ENCODE peak calls at places on chromosome 16, in six cellular contexts. C, M, H, S, Q and W are unnamed samples.

GRCh38 chr16:77913738-77914263 is 108.5 kb upstream of the CLEC3A start:
- DNase-seq in S (peak), M (no peak), Q (no peak), C (no peak), H (no peak), W (no peak)

GRCh38 chr16:57711-58110 is 4.1 kb downstream of the SNRNP25 start:
- DNase-seq in Q (no peak), H (no peak), S (peak), C (no peak), M (no peak), W (no peak)

GRCh38 chr16:15398618-15399316 is 3.2 kb downstream of the MPV17L start:
- DNase-seq in Q (no peak), S (no peak), M (no peak), H (no peak), C (no peak), W (no peak)

GRCh38 chr16:30813821-30814189 is 26.8 kb upstream of the ZNF629 start:
- DNase-seq in S (no peak), M (no peak), H (no peak), Q (no peak), C (no peak), W (no peak)

GRCh38 chr16:983044-984030 is 1.8 kb downstream of the SOX8 start:
- DNase-seq in Q (no peak), H (no peak), M (no peak), C (no peak), S (no peak), W (no peak)

GRCh38 chr16:8905168-8905762 is 23.1 kb downstream of the LITAFD start:
- DNase-seq in H (no peak), M (no peak), Q (no peak), S (peak), C (no peak), W (no peak)

GRCh38 chr16:11949527-11949926 is 7.7 kb upstream of the NPIPB2 start:
- DNase-seq in S (peak), Q (peak), C (no peak), H (no peak), M (no peak), W (no peak)

GRCh38 chr16:14205666-14206065 is 134.5 kb downstream of the MRTFB start:
- DNase-seq in C (no peak), H (no peak), M (no peak), S (no peak), Q (no peak), W (no peak)

GRCh38 chr16:48383204-48383876 is 1.9 kb downstream of the SIAH1 start:
- DNase-seq in S (peak), Q (no peak), M (no peak), H (no peak), C (no peak), W (no peak)

GRCh38 chr16:1509307-1510221 is 16.4 kb downstream of the TELO2 start:
- DNase-seq in M (no peak), S (no peak), H (no peak), Q (no peak), C (peak), W (no peak)

GRCh38 chr16:23947838-23948237 is 112.1 kb downstream of the PRKCB start:
- DNase-seq in M (no peak), C (no peak), H (no peak), Q (no peak), S (no peak), W (no peak)

GRCh38 chr16:77212736-77213541 is 13.7 kb downstream of the SYCE1L start:
- DNase-seq in Q (peak), C (peak), M (peak), S (peak), H (no peak), W (no peak)

GRCh38 chr16:69093974-69094373 is 11.5 kb upstream of the HAS3 start:
- DNase-seq in C (no peak), M (no peak), H (no peak), S (no peak), Q (no peak), W (no peak)

GRCh38 chr16:72639494-72639893 is 408.4 kb downstream of the ZFHX3 start:
- DNase-seq in H (no peak), S (no peak), C (no peak), M (no peak), Q (no peak), W (no peak)

GRCh38 chr16:80518436-80518835 is 22.4 kb upstream of the DYNLRB2 start:
- DNase-seq in Q (no peak), C (no peak), H (no peak), S (peak), M (no peak), W (no peak)

GRCh38 chr16:48525201-48526057 is 84.6 kb downstream of the N4BP1 start:
- DNase-seq in M (peak), C (no peak), S (no peak), Q (no peak), H (no peak), W (no peak)

GRCh38 chr16:80045944-80046660 is 445.6 kb upstream of the MAF start:
- DNase-seq in C (no peak), S (no peak), H (no peak), M (no peak), Q (peak), W (no peak)

GRCh38 chr16:68332411-68333121 is 21.7 kb downstream of the PRMT7 start:
- DNase-seq in C (no peak), Q (no peak), H (peak), M (no peak), S (peak), W (no peak)

DNA sequence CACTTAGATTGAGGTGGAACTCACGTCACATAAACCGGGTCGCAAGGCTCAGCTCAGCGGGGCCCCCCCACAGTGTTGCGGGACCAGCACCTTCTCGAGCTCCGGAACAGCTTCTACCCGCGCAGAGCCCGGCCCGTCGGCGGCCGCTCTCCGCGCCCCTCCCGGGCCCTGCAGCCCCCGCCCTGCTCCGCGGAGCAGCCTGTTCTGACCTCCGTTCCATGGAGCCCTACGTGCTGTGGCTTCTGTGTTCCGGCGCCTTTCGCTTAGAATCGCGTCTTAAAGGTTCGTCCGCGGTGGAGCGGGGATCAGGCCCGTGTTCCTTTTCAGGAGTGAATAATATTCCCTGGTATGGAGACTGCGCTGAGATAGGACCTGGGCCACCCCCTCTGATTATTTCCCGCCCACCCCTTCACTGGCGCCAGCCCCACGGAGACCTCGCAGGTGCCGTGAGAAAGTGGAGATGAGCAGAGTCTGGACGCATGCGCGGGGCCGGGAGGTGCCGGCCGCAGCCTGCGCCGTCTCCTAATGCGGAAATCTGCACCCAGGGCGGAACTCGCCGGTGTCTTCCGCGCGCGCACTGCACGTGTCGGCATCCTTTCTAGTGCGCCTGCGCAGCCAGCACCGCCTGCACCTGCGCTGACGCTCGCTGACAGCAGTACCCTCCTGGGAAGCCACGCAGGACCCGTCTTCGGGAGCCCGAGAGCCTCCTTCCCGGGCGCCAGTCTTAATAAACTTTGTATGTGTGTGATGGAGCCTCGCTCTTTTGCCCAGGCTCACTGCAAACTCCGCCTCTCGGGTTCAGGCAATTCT is 30.9 kb downstream of the ZNF778 start:
- DNase-seq in C (no peak), Q (no peak), M (no peak), H (no peak), S (no peak), W (no peak)
- H3K4me3 ChIP-seq in C (peak), Q (peak), M (no peak), H (peak), S (peak), W (peak)

GRCh38 chr16:28985611-28986041 is 774 bp downstream of the LAT start:
- DNase-seq in H (no peak), S (no peak), C (no peak), M (no peak), Q (no peak), W (no peak)

GRCh38 chr16:28987170-28987853 is 2.5 kb downstream of the LAT start:
- DNase-seq in Q (no peak), H (no peak), C (no peak), M (no peak), S (no peak), W (no peak)

GRCh38 chr16:28984619-28985135 is at the start of gene LAT:
- DNase-seq in Q (no peak), S (peak), C (no peak), H (no peak), M (no peak), W (no peak)

GRCh38 chr16:28985206-28985605 is 354 bp downstream of the LAT start:
- DNase-seq in C (no peak), S (no peak), M (no peak), Q (no peak), H (no peak), W (no peak)

GRCh38 chr16:28986492-28986891 is 1.6 kb downstream of the LAT start:
- DNase-seq in Q (no peak), H (no peak), S (no peak), M (no peak), C (no peak), W (no peak)
- H3K4me3 ChIP-seq in Q (no peak), H (no peak), S (no peak), M (no peak), C (no peak), W (no peak)

GRCh38 chr16:17747357-17747756 is 276.6 kb upstream of the XYLT1 start:
- DNase-seq in S (no peak), Q (no peak), M (no peak), H (no peak), C (no peak), W (no peak)

GRCh38 chr16:17743578-17743977 is 272.8 kb upstream of the XYLT1 start:
- DNase-seq in Q (no peak), S (no peak), H (no peak), C (no peak), M (no peak), W (no peak)

GRCh38 chr16:17748005-17748719 is 277.4 kb upstream of the XYLT1 start:
- DNase-seq in Q (no peak), C (no peak), S (no peak), H (no peak), M (no peak), W (no peak)

GRCh38 chr16:17743158-17743557 is 272.4 kb upstream of the XYLT1 start:
- DNase-seq in C (no peak), H (no peak), S (no peak), Q (no peak), M (no peak), W (no peak)

DNA sequence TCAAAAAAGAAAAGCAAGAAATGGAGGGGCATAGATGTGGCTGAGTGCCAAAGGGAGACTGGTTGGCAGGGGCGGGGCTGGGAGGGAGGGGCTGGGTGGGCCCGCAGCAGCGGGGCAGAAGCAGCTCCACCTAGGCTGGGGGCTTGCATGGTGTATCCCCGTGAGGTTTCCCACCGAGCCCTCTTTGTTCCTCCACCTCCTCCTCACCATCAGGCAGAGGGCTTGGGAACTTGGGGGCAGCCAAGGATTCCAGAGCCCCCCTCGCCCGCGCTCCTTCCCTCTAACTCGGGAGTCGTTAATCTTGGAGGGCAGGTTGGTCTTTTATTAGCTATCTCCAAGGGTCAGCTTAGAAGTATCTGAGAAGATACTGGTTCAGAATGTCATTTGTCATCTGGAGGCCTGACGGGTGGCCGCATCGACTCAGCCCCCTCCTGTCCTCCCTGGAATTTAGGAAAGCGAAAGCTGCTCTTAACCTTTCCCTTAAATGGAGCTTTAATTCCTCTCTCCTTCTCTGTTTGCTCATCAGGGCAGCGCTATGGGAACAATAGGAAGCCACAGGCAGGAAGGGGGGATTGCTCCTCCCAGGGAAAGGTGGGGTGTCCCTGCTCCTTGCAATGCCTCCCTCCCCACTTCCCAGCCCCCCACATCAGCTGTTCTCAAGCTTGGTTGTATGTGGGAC is 274.3 kb upstream of the XYLT1 start:
- DNase-seq in H (no peak), Q (peak), S (no peak), C (no peak), M (no peak), W (no peak)
- H3K4me3 ChIP-seq in H (peak), Q (no peak), S (no peak), C (no peak), M (peak), W (peak)

GRCh38 chr16:70510216-70510615 is 13.1 kb downstream of the COG4 start:
- DNase-seq in H (no peak), C (no peak), S (no peak), Q (no peak), M (no peak), W (no peak)
- H3K4me3 ChIP-seq in H (no peak), C (no peak), S (no peak), Q (no peak), M (no peak), W (no peak)

DNA sequence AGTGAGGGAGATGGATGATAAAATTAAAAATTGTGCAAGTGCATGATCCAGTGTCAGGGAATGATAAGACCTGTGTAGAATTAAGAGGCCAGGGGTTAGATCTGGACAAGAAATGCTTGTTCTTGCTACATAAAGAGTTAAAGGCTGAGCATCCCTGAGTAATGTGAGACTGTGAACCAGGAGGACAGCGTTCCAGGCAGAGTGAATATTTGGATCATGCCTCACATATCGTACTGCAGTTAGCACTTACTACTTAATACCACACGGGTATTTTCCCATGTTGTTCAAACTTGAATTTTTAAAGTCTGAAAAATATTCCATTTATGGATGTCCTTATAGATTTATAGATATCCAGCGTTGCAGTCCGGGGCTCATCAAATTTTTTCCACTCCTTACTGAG is 535.6 kb upstream of the HSBP1 start:
- DNase-seq in H (peak), C (no peak), M (no peak), Q (no peak), S (peak), W (peak)
- H3K4me3 ChIP-seq in H (no peak), C (no peak), M (no peak), Q (no peak), S (no peak), W (no peak)

GRCh38 chr16:66881964-66882508 is 1.7 kb downstream of the PDP2 start:
- DNase-seq in S (no peak), C (no peak), H (no peak), M (no peak), Q (no peak), W (no peak)

GRCh38 chr16:66881014-66881417 is 701 bp downstream of the PDP2 start:
- DNase-seq in M (no peak), S (peak), Q (peak), H (no peak), C (no peak), W (no peak)

GRCh38 chr16:66880288-66881013 is at the start of gene PDP2:
- DNase-seq in H (peak), S (peak), Q (peak), C (peak), M (peak), W (peak)

GRCh38 chr16:66882702-66883101 is 2.4 kb downstream of the PDP2 start:
- DNase-seq in C (no peak), M (no peak), H (no peak), S (no peak), Q (no peak), W (no peak)

GRCh38 chr16:66881560-66881959 is 1.2 kb downstream of the PDP2 start:
- DNase-seq in M (no peak), Q (no peak), S (no peak), H (no peak), C (no peak), W (no peak)
- H3K4me3 ChIP-seq in M (no peak), Q (no peak), S (peak), H (peak), C (no peak), W (peak)

DNA sequence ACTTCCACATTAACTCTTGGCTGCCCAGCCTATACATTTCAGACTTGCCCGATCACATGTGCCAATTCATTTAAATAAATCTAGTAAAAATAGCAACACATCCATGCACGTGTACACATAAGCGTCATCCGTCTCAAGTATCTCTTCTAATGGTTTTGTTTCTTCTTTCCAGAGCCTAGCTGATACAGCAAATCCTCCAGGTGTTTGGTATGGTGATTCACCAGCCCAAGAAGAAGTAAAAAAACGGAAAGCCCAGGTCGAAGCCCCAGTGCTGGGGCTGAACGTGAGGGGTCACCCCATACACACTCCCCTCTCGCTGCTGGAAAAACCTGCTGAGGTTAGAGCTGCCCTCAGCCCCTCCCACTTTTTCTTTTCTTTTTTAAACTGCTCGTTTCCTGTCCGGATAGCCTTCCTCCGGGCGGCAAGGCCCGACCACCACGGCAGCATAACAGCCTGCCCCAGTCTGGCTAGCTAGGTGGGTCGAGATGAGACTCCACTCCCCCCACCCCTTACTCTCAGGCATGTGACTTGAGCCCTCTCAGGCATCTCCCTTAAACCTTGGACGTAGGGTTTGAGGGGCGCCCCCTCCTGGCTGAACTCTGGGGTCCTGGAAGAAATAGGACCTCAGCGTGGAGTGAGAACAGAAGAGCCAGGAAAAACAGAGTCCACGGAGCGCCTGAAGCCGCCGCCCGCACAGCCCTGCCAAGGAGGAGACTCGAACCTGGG is 13.9 kb upstream of the OR1F1 start:
- DNase-seq in Q (no peak), C (no peak), M (peak), S (peak), H (no peak), W (no peak)
- H3K4me3 ChIP-seq in Q (peak), C (no peak), M (no peak), S (no peak), H (peak), W (peak)

GRCh38 chr16:85234310-85235235 is 122.3 kb upstream of the CIBAR2 start:
- DNase-seq in C (peak), Q (peak), S (peak), H (peak), M (peak), W (no peak)
- H3K4me3 ChIP-seq in C (peak), Q (no peak), S (peak), H (peak), M (peak), W (peak)